ENCODE peak calls at places on chromosome 4, in five cellular contexts. P is transverse colon, R is mucosa of descending colon, E is left ventricle myocardium inferior, J is cardiac muscle cell. V is an unnamed sample. For H3K4me1 and H3K36me3, the result is how much of the 10 kb centered on the place peaks cover.

GRCh38 chr4:98961770-98962169 is 32.8 kb upstream of the EIF4E start:
- DNase-seq in E (no peak), J (no peak), R (no peak), P (no peak), V (no peak)

GRCh38 chr4:183057255-183057654 is 41.8 kb upstream of the WWC2 start:
- DNase-seq in J (no peak), P (peak), R (peak), E (no peak), V (no peak)

GRCh38 chr4:45951153-45951552 is 172.7 kb downstream of the GABRG1 start:
- DNase-seq in P (no peak), R (no peak), J (no peak), E (no peak), V (no peak)

GRCh38 chr4:148782284-148782683 is 340.1 kb upstream of the NR3C2 start:
- DNase-seq in P (no peak), R (no peak), E (no peak), J (peak), V (no peak)

GRCh38 chr4:22514001-22514400 is 1.9 kb downstream of the ADGRA3 start:
- DNase-seq in J (no peak), P (no peak), E (no peak), R (no peak), V (no peak)

GRCh38 chr4:26088433-26088928 is 174.5 kb downstream of the SMIM20 start:
- DNase-seq in E (no peak), J (no peak), P (no peak), R (no peak), V (no peak)

GRCh38 chr4:80307183-80307735 is 28.3 kb upstream of the CFAP299 start:
- DNase-seq in J (peak), R (no peak), P (no peak), E (no peak), V (no peak)

GRCh38 chr4:88147799-88148217 is 10.6 kb downstream of the ABCG2 start:
- DNase-seq in R (no peak), E (no peak), P (no peak), J (peak), V (no peak)

GRCh38 chr4:153747406-153747805 is 12.4 kb downstream of the RNF175 start:
- DNase-seq in E (no peak), J (no peak), P (no peak), R (no peak), V (no peak)

GRCh38 chr4:153750197-153750817 is 9.5 kb downstream of the RNF175 start:
- DNase-seq in R (peak), P (peak), E (no peak), J (peak), V (peak)

GRCh38 chr4:153748378-153748777 is 11.4 kb downstream of the RNF175 start:
- DNase-seq in E (no peak), R (no peak), J (no peak), P (no peak), V (no peak)
- H3K4me1 ChIP-seq in E (under half), R (under half), J (under half), P (under half), V (under half)

DNA sequence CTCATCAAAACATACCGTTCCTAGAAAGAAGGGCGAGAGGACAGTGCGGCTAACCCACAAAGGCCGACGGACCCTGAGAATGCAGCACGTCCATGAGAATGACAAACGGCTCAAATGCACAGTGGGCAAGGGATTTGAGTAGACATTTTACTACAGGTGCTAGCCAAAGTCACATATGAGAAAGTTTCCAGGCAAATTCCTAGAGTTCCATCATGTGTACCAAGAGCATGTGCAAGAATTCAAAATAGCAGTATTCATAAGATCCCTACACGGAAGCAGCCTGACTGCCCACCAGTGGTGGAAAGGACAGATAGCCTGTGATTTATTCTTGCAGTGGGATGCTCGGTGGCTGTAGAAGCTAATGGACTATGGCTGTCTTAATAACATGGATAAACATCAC is 67.9 kb downstream of the RGS12 start:
- DNase-seq in J (no peak), P (no peak), R (no peak), E (no peak), V (no peak)
- H3K36me3 ChIP-seq in J (under half), P (under half), R (under half), E (under half), V (under half)

GRCh38 chr4:139552506-139552905 is 3.5 kb downstream of the SETD7 start:
- DNase-seq in R (no peak), J (peak), P (no peak), E (no peak), V (no peak)

GRCh38 chr4:139552908-139553307 is 3.1 kb downstream of the SETD7 start:
- DNase-seq in P (no peak), J (no peak), E (peak), R (no peak), V (no peak)

GRCh38 chr4:139554726-139555072 is 1.3 kb downstream of the SETD7 start:
- DNase-seq in J (no peak), R (no peak), E (no peak), P (no peak), V (no peak)

GRCh38 chr4:139555073-139555704 is 830 bp downstream of the SETD7 start:
- DNase-seq in P (peak), R (peak), E (peak), J (peak), V (peak)

DNA sequence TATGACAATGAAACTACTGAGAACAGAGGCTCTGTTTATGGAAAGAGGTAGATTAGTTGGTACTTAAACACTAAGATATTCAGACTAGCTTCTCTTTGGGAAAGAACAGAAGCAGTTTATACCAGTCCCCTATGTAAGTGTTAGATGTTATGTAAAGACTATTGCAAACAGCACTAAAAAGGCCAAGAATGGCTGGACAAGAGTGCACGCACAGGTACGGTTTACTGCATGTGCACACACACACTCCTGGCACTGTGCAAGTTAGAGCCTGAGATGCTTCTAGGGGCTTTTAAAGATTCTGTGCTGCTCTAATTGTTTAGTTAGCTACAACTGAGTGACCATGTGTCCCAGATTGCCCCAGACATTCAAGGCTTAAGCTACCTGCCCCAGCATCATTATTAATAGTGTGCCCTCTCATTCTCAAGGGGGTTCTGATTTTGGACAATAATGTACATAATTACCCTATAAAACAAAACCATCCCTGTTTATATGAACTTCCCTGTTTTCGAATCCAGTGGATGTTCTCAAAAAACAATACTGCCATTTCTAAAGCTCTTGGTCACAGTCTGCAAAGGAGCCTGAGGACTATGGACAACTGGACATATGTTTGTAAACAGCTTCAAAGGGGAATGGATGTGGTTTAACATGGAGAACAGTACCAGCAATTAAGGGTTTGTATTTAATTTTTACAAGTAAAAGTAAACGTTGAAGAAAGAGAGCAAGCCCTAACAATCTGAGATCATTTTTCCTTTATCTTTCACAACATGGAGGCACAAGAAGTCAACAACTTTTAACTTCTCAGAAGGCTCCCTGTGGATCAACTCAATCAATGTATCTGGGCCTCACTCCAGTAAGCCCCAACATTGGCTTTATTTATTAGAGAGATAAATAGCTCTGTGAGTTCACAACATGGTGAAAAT is 2.0 kb downstream of the SETD7 start:
- DNase-seq in E (no peak), P (no peak), J (no peak), R (no peak), V (no peak)
- H3K4me1 ChIP-seq in E (half or more), P (under half), J (under half), R (under half), V (under half)

DNA sequence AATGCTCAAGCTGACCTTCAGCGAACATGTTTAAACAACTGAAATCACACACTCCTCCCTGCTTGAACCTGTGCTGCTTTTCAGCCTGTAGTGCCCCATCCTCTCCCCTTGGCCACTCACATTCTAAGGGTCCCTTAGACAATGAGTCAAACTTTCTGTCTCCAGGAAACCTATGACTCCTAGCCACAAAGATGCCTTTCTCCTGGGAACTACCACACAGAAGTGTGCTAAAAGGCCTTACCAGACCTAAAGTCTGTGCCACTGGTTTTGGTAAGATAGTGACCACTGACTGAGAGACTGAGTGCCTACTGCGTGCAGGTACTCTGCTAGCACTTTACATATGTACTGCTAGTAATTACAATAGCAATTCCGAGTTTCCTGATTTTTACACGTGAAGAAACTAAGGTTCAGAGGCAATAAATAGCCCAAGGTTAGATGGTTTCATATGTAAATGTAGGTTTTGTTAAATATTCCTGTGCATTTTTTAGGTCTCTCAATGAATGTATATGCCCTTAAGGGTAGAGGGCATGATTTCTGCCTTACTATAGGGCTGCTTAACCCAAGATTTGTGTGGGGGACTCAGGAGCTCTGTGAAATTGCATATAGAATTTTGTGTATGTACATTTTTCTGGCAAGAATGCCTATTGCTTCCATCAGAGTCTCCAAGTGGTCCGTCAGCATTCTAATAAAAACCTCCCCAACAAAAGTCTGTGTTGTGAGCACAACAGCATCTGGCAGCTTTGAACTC is 71.1 kb downstream of the NSG1 start:
- DNase-seq in E (no peak), R (no peak), J (no peak), P (no peak), V (peak)
- H3K36me3 ChIP-seq in E (half or more), R (under half), J (under half), P (under half), V (under half)

GRCh38 chr4:40258624-40259023 is 61.8 kb downstream of the RHOH start:
- DNase-seq in E (no peak), R (no peak), P (no peak), J (no peak), V (no peak)

GRCh38 chr4:40256329-40256728 is 59.5 kb downstream of the RHOH start:
- DNase-seq in P (no peak), J (no peak), R (no peak), E (no peak), V (no peak)

GRCh38 chr4:40255722-40256281 is 59.0 kb downstream of the RHOH start:
- DNase-seq in J (no peak), E (no peak), P (no peak), R (no peak), V (no peak)

GRCh38 chr4:40253906-40254305 is 57.1 kb downstream of the RHOH start:
- DNase-seq in P (no peak), R (no peak), J (no peak), E (no peak), V (no peak)

GRCh38 chr4:40254961-40255721 is 58.3 kb downstream of the RHOH start:
- DNase-seq in E (no peak), P (no peak), J (no peak), R (no peak), V (no peak)
- H3K4me1 ChIP-seq in E (under half), P (under half), J (under half), R (under half), V (under half)

GRCh38 chr4:137521053-137521452 is 11.2 kb downstream of the PCDH18 start:
- DNase-seq in J (no peak), P (no peak), R (no peak), E (no peak), V (no peak)
- H3K36me3 ChIP-seq in J (under half), P (under half), R (under half), E (under half), V (half or more)

DNA sequence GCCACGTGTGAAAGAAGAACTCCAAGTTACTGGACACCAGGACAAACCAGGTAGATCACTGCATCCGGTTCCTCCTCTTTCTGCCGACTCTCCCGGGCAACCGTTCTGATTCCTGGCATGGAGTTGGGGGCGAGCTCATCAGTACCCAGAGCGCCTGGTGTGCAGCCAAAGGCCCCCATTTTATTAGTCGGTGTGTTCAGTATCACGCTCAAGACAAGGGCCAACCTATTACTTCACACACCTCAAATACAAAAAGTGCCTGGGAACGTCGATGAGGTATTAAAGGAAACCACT is 2.8 kb upstream of the CTBP1 start:
- DNase-seq in J (no peak), E (no peak), R (no peak), P (no peak), V (no peak)
- H3K4me1 ChIP-seq in J (under half), E (under half), R (under half), P (under half), V (under half)

V was measured in HAP-1.